ENCODE peak calls at places on chromosomes 2 and 18, in four cellular contexts. One of them, this sample, is unnamed.

GRCh38 chr2:233928594-233929351 is 11.6 kb downstream of the TRPM8 start:
- DNase-seq in thyroid gland: peak
- DNase-seq in IMR-90: peak
- DNase-seq in A549: peak
- DNase-seq in this sample: no peak

GRCh38 chr2:5673861-5674240 is 18.3 kb upstream of the SOX11 start:
- DNase-seq in IMR-90: peak
- DNase-seq in A549: no peak
- DNase-seq in thyroid gland: no peak
- DNase-seq in this sample: no peak

GRCh38 chr18:48814490-48815181 is 136.1 kb downstream of the SMAD7 start:
- DNase-seq in IMR-90: peak
- DNase-seq in thyroid gland: peak
- DNase-seq in A549: no peak
- DNase-seq in this sample: no peak

GRCh38 chr18:3914116-3914515 is 464.1 kb downstream of the TGIF1 start:
- DNase-seq in thyroid gland: no peak
- DNase-seq in A549: no peak
- DNase-seq in IMR-90: no peak
- DNase-seq in this sample: no peak

GRCh38 chr18:26207937-26208336 is 18.3 kb upstream of the TAF4B start:
- DNase-seq in A549: no peak
- DNase-seq in thyroid gland: no peak
- DNase-seq in IMR-90: no peak
- DNase-seq in this sample: no peak

GRCh38 chr2:44455877-44456276 is 94.1 kb downstream of the CAMKMT start:
- DNase-seq in A549: no peak
- DNase-seq in thyroid gland: no peak
- DNase-seq in IMR-90: no peak
- DNase-seq in this sample: no peak

GRCh38 chr2:197239434-197239833 is 71.1 kb downstream of the ANKRD44 start:
- DNase-seq in IMR-90: no peak
- DNase-seq in thyroid gland: no peak
- DNase-seq in A549: no peak
- DNase-seq in this sample: no peak

GRCh38 chr18:24488824-24489493 is 28.5 kb downstream of the HRH4 start:
- DNase-seq in thyroid gland: no peak
- DNase-seq in IMR-90: peak
- DNase-seq in A549: peak
- DNase-seq in this sample: no peak

GRCh38 chr2:42359894-42360483 is 1.0 kb downstream of the COX7A2L start:
- DNase-seq in A549: no peak
- DNase-seq in IMR-90: peak
- DNase-seq in thyroid gland: no peak
- DNase-seq in this sample: no peak

GRCh38 chr2:136362676-136363390 is 244.9 kb upstream of the CXCR4 start:
- DNase-seq in A549: no peak
- DNase-seq in IMR-90: no peak
- DNase-seq in thyroid gland: no peak
- DNase-seq in this sample: no peak

GRCh38 chr2:8841962-8842361 is 4.5 kb upstream of the KIDINS220 start:
- DNase-seq in IMR-90: no peak
- DNase-seq in thyroid gland: no peak
- DNase-seq in A549: no peak
- DNase-seq in this sample: no peak

GRCh38 chr2:26564121-26564520 is 77.0 kb downstream of the CIB4 start:
- DNase-seq in IMR-90: no peak
- DNase-seq in thyroid gland: no peak
- DNase-seq in A549: no peak
- DNase-seq in this sample: no peak

GRCh38 chr2:10162586-10163497 is 40.3 kb downstream of the RRM2 start:
- DNase-seq in A549: peak
- DNase-seq in thyroid gland: peak
- DNase-seq in IMR-90: no peak
- DNase-seq in this sample: no peak

GRCh38 chr2:10161206-10161931 is 38.8 kb downstream of the RRM2 start:
- DNase-seq in thyroid gland: no peak
- DNase-seq in A549: peak
- DNase-seq in IMR-90: peak
- DNase-seq in this sample: no peak

GRCh38 chr2:10163498-10164486 is 41.3 kb downstream of the RRM2 start:
- DNase-seq in IMR-90: peak
- DNase-seq in A549: no peak
- DNase-seq in thyroid gland: no peak
- DNase-seq in this sample: no peak

GRCh38 chr2:10160226-10160955 is 37.9 kb downstream of the RRM2 start:
- DNase-seq in IMR-90: no peak
- DNase-seq in thyroid gland: no peak
- DNase-seq in A549: no peak
- DNase-seq in this sample: no peak

GRCh38 chr2:10161961-10162441 is 39.5 kb downstream of the RRM2 start:
- DNase-seq in A549: no peak
- DNase-seq in IMR-90: no peak
- DNase-seq in thyroid gland: no peak
- DNase-seq in this sample: no peak
- H3K4me3 ChIP-seq in A549: no peak
- H3K4me3 ChIP-seq in IMR-90: no peak
- H3K4me3 ChIP-seq in thyroid gland: no peak
- H3K4me3 ChIP-seq in this sample: no peak

DNA sequence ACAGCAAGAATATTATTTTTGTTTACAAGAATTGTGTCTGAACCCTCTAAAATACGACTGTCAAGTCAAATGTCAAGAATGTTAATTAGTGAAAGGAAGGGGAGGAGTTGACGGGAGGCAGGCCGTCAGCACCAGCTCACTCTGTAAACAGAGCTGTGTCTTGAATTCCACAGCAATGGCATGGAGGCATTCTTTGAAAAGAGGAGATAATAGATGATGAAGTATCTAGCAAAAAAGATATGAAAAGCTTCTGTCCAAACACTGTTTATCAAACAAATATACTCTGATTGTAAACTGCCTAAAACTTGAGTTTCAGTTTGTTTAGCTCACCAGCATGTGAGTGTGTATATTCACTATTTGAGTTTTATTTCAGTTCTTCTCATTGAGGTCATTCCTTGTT is 94.6 kb upstream of the CDC42EP3 start:
- DNase-seq in IMR-90: no peak
- DNase-seq in A549: peak
- DNase-seq in thyroid gland: no peak
- DNase-seq in this sample: no peak
- H3K27ac ChIP-seq in IMR-90: peak
- H3K27ac ChIP-seq in A549: peak
- H3K27ac ChIP-seq in thyroid gland: no peak
- H3K27ac ChIP-seq in this sample: no peak

GRCh38 chr18:38481576-38481975 is 916.0 kb upstream of the CELF4 start:
- DNase-seq in IMR-90: no peak
- DNase-seq in A549: no peak
- DNase-seq in thyroid gland: no peak
- DNase-seq in this sample: no peak

GRCh38 chr18:38487521-38487920 is 921.9 kb upstream of the CELF4 start:
- DNase-seq in thyroid gland: no peak
- DNase-seq in IMR-90: no peak
- DNase-seq in A549: no peak
- DNase-seq in this sample: no peak

GRCh38 chr18:38483326-38483725 is 917.7 kb upstream of the CELF4 start:
- DNase-seq in IMR-90: no peak
- DNase-seq in thyroid gland: no peak
- DNase-seq in A549: no peak
- DNase-seq in this sample: no peak
- TF ChIP-seq POLR2A in IMR-90: no peak
- TF ChIP-seq POLR2A in thyroid gland: no peak
- TF ChIP-seq POLR2A in A549: no peak
- TF ChIP-seq POLR2A in this sample: no peak

GRCh38 chr18:6752200-6752873 is 22.8 kb downstream of the ARHGAP28 start:
- DNase-seq in thyroid gland: peak
- DNase-seq in A549: no peak
- DNase-seq in IMR-90: peak
- DNase-seq in this sample: no peak
- H3K4me3 ChIP-seq in thyroid gland: no peak
- H3K4me3 ChIP-seq in A549: no peak
- H3K4me3 ChIP-seq in IMR-90: no peak
- H3K4me3 ChIP-seq in this sample: no peak

DNA sequence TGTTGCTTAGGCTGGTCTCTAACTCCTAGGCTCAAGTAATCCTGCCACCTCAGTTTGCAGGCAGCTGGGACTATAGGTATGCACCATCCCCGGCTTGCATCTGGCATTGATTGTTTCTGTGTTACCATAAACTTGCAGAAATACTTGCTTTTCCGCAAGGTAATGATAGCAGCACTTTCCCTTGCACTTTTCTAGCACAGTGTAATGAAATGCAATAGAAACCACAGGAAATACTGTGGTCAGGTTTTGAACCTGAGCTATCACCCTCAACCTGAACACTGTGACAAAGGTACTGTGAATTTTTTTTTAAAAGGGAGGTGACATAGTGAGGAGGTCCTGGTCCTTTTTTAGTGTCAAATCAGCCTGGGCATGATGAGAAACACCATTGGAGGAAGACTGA is 38.3 kb downstream of the DHRS9 start:
- DNase-seq in thyroid gland: no peak
- DNase-seq in A549: no peak
- DNase-seq in IMR-90: no peak
- DNase-seq in this sample: no peak
- H3K27ac ChIP-seq in thyroid gland: no peak
- H3K27ac ChIP-seq in A549: no peak
- H3K27ac ChIP-seq in IMR-90: no peak
- H3K27ac ChIP-seq in this sample: no peak

DNA sequence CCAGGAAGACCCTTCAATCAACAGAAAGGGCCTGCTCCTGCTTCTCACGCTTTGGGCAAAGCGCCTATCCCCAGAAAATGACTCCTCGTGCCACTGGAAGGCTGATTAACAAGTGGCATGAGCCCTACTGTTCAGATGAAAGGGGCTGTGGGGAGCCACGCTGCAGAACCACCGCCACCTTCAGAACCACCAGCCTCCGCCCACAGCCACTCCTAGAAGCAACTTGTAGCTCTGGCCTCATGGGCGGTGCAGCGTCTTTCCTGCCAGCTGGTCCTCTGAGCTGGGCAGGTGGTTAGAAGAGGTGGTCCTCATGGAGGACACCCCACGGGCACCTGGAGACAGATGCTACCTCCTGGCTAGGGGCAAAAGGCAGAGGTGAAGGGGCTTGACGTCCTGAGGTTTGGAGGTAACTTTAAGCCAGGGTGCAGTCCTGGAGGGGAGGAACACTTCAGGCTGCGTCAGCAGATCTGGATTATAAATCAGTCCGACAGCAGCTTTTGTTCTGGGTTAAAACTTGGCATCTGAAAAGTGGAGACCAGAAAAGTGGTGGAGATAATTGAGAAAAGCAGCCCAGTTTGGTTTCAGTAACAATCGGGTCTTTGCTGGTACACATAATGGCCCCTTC is 863 bp upstream of the SEMA4C start:
- DNase-seq in thyroid gland: peak
- DNase-seq in IMR-90: no peak
- DNase-seq in A549: peak
- DNase-seq in this sample: no peak
- TF ChIP-seq POLR2A in thyroid gland: peak
- TF ChIP-seq POLR2A in IMR-90: no peak
- TF ChIP-seq POLR2A in A549: no peak
- TF ChIP-seq POLR2A in this sample: no peak

DNA sequence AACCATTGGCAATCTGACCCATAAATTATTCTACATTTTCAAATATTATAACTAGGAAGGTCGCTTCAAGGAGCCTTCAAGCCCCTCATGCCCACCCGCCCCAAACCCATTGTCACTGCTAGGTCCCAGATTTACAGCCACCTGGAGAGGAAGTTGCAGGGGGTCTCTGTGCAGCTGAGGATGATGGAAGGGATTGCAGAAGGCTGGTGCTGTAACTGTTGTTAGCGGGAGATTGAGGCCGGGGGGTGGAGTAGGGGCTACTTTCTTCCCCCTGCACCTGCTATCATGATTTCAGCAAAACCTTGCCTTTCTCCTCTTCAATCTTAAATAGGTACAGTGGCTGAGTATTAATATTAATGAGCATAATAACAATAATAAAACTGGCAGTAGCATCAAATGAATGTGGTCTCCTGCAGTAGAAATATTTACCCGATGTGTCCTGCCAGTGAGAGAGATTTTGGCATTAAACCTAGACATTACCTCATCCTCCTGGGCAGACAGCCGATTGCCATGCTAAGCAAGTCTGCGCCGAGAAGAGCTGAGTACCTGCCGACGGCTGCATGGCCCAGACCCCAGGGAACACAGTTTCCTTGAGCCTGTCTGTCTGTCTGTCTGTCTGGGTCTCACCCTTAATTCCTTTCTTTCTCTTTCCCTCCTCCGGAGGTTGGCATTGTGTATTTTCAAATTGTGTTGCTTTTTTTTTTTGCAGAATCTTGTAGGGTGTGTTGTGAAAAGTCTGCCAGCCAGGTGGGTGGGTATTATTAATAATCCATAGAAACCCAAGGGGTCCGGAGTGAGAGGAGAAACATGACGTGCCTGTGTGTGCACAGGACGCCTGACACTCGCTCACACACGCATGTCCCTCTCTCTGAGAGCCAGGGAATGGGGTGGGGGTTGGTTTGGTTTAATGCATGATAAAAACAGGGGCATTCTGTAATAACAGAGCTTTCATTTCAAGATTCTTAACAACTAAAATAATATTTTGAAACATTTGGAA is 225.2 kb downstream of the FAM210A start:
- DNase-seq in A549: peak
- DNase-seq in thyroid gland: peak
- DNase-seq in IMR-90: peak
- DNase-seq in this sample: peak
- H3K4me3 ChIP-seq in A549: peak
- H3K4me3 ChIP-seq in thyroid gland: no peak
- H3K4me3 ChIP-seq in IMR-90: no peak
- H3K4me3 ChIP-seq in this sample: no peak

DNA sequence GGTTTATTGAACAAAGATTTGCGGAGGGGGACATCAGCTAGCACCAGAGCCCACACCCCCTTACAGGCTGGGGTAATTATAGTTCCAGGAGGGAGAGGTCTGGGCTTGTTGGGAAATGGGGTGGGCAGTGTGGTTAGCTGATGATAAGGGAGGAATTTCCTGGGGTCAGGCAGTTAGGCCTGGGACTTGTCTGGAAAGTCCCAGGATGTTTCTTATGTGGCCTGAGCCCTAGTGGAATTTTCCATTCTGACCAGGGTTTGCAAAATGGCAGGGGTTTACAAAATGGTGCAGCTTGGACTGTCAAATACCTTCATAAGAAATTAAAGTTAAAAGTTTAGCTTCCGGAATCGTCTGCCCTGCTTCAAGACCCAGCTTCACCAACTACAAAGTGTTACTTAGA is 199.1 kb downstream of the FBXO15 start:
- DNase-seq in A549: no peak
- DNase-seq in IMR-90: peak
- DNase-seq in thyroid gland: no peak
- DNase-seq in this sample: no peak
- H3K27ac ChIP-seq in A549: no peak
- H3K27ac ChIP-seq in IMR-90: no peak
- H3K27ac ChIP-seq in thyroid gland: no peak
- H3K27ac ChIP-seq in this sample: no peak